ENCODE peak calls at places on chromosomes 1 and 21, in eight cellular contexts. I, B, R, M, K, S, P and G are unnamed samples.

GRCh38 chr1:119766374-119766794 is 2.3 kb downstream of the HMGCS2 start:
- DNase-seq in I (no peak), B (no peak), R (no peak), M (no peak), K (no peak), S (no peak), P (peak; percentile 44), G (no peak)

GRCh38 chr1:151905070-151905442 is 4.3 kb downstream of the THEM4 start:
- DNase-seq in I (peak; percentile 65), B (peak; percentile 63), R (peak; percentile 44), M (peak; percentile 58), K (no peak), S (no peak), P (no peak), G (no peak)

GRCh38 chr1:176531896-176532892 is 69.2 kb downstream of the PAPPA2 start:
- DNase-seq in I (no peak), B (no peak), R (no peak), M (no peak), K (no peak), S (peak; percentile 8), P (peak; percentile 54), G (no peak)

GRCh38 chr1:208298593-208299233 is 54.5 kb upstream of the PLXNA2 start:
- DNase-seq in I (no peak), B (no peak), R (no peak), M (no peak), K (no peak), S (peak; percentile 91), P (peak; percentile 80), G (peak; percentile 46)

GRCh38 chr1:25878690-25879089 is 3.2 kb upstream of the PAQR7 start:
- DNase-seq in I (no peak), B (no peak), R (no peak), M (no peak), K (no peak), S (no peak), P (no peak), G (no peak)

GRCh38 chr1:183841950-183842816 is 37.3 kb downstream of the RGL1 start:
- DNase-seq in I (no peak), B (no peak), R (no peak), M (peak; percentile 14), K (peak; percentile 71), S (no peak), P (no peak), G (no peak)

GRCh38 chr1:78038071-78038470 is 7.7 kb upstream of the GIPC2 start:
- DNase-seq in I (no peak), B (no peak), R (no peak), M (no peak), K (no peak), S (no peak), P (no peak), G (no peak)

GRCh38 chr1:117290855-117291254 is 76.4 kb upstream of the MAN1A2 start:
- DNase-seq in I (no peak), B (no peak), R (no peak), M (no peak), K (no peak), S (no peak), P (no peak), G (no peak)

GRCh38 chr1:30087465-30087864 is 635.9 kb downstream of the MATN1 start:
- DNase-seq in I (no peak), B (no peak), R (no peak), M (no peak), K (peak; percentile 41), S (no peak), P (no peak), G (no peak)

GRCh38 chr1:173210273-173210672 is 3.1 kb upstream of the TNFSF4 start:
- DNase-seq in I (no peak), B (no peak), R (no peak), M (no peak), K (no peak), S (no peak), P (no peak), G (no peak)

GRCh38 chr1:245999697-246000637 is 507.1 kb downstream of the SMYD3 start:
- DNase-seq in I (no peak), B (no peak), R (no peak), M (no peak), K (no peak), S (no peak), P (no peak), G (no peak)

GRCh38 chr1:185157599-185158469 is 867 bp downstream of the SWT1 start:
- DNase-seq in I (no peak), B (no peak), R (no peak), M (no peak), K (no peak), S (no peak), P (no peak), G (no peak)

GRCh38 chr21:29232601-29233541 is 65.9 kb upstream of the BACH1 start:
- DNase-seq in I (no peak), B (no peak), R (no peak), M (no peak), K (no peak), S (no peak), P (no peak), G (no peak)

GRCh38 chr1:30325999-30326398 is 397.4 kb downstream of the MATN1 start:
- DNase-seq in I (no peak), B (no peak), R (no peak), M (no peak), K (no peak), S (no peak), P (no peak), G (no peak)

GRCh38 chr1:156698995-156699394 is 6.4 kb downstream of the CRABP2 start:
- DNase-seq in I (no peak), B (no peak), R (no peak), M (no peak), K (no peak), S (no peak), P (no peak), G (no peak)

GRCh38 chr21:25838809-25839208 is 104.0 kb downstream of the GABPA start:
- DNase-seq in I (no peak), B (no peak), R (no peak), M (no peak), K (no peak), S (no peak), P (no peak), G (no peak)

GRCh38 chr1:116377564-116378529 is 4.8 kb downstream of the ATP1A1 start:
- DNase-seq in I (peak; percentile 9), B (peak; percentile 19), R (peak; percentile 35), M (peak; percentile 28), K (peak; percentile 61), S (peak; percentile 90), P (peak; percentile 60), G (no peak)

GRCh38 chr1:56803561-56804156 is 15.5 kb downstream of the FYB2 start:
- DNase-seq in I (no peak), B (no peak), R (no peak), M (peak; percentile 2), K (peak; percentile 27), S (no peak), P (peak; percentile 57), G (peak; percentile 27)

GRCh38 chr1:94325379-94326302 is 88.3 kb upstream of the ARHGAP29 start:
- DNase-seq in I (no peak), B (no peak), R (no peak), M (no peak), K (peak; percentile 78), S (no peak), P (no peak), G (no peak)

GRCh38 chr1:98086156-98086555 is 165.3 kb upstream of the DPYD start:
- DNase-seq in I (no peak), B (no peak), R (no peak), M (no peak), K (no peak), S (no peak), P (no peak), G (no peak)